ENCODE peak calls at places on chromosome 10, in eight cellular contexts. One of them, this sample, is unnamed.

GRCh38 chr10:13492493-13493180 is 36.2 kb downstream of the BEND7 start:
- DNase-seq in body of pancreas: no peak
- DNase-seq in tibial nerve: no peak
- DNase-seq in IMR-90: no peak
- DNase-seq in K562: no peak
- DNase-seq in suprapubic skin: no peak
- DNase-seq in stomach: no peak
- DNase-seq in transverse colon: no peak
- DNase-seq in this sample: no peak

GRCh38 chr10:87860156-87860795 is 3.1 kb downstream of the KLLN start:
- DNase-seq in body of pancreas: no peak
- DNase-seq in tibial nerve: no peak
- DNase-seq in IMR-90: peak; percentile 69
- DNase-seq in K562: no peak
- DNase-seq in suprapubic skin: no peak
- DNase-seq in stomach: no peak
- DNase-seq in transverse colon: no peak
- DNase-seq in this sample: peak; percentile 55

GRCh38 chr10:113997428-113997827 is 46.2 kb upstream of the ADRB1 start:
- DNase-seq in body of pancreas: peak; percentile 85
- DNase-seq in tibial nerve: no peak
- DNase-seq in IMR-90: no peak
- DNase-seq in K562: no peak
- DNase-seq in suprapubic skin: no peak
- DNase-seq in stomach: no peak
- DNase-seq in transverse colon: peak; percentile 53
- DNase-seq in this sample: peak; percentile 32

GRCh38 chr10:5434017-5434753 is 21.8 kb downstream of the NET1 start:
- DNase-seq in body of pancreas: no peak
- DNase-seq in tibial nerve: no peak
- DNase-seq in IMR-90: peak; percentile 81
- DNase-seq in K562: peak; percentile 27
- DNase-seq in suprapubic skin: no peak
- DNase-seq in stomach: no peak
- DNase-seq in transverse colon: no peak
- DNase-seq in this sample: no peak

GRCh38 chr10:130580975-130581374 is 444.8 kb downstream of the GLRX3 start:
- DNase-seq in body of pancreas: no peak
- DNase-seq in tibial nerve: no peak
- DNase-seq in IMR-90: no peak
- DNase-seq in K562: no peak
- DNase-seq in suprapubic skin: no peak
- DNase-seq in stomach: no peak
- DNase-seq in transverse colon: no peak
- DNase-seq in this sample: peak; percentile 53

GRCh38 chr10:72545511-72545910 is 80.4 kb downstream of the MICU1 start:
- DNase-seq in body of pancreas: no peak
- DNase-seq in tibial nerve: no peak
- DNase-seq in IMR-90: no peak
- DNase-seq in K562: no peak
- DNase-seq in suprapubic skin: no peak
- DNase-seq in stomach: no peak
- DNase-seq in transverse colon: no peak
- DNase-seq in this sample: no peak

GRCh38 chr10:110508806-110509544 is 11.3 kb downstream of the DUSP5 start:
- DNase-seq in body of pancreas: no peak
- DNase-seq in tibial nerve: no peak
- DNase-seq in IMR-90: no peak
- DNase-seq in K562: no peak
- DNase-seq in suprapubic skin: peak; percentile 29
- DNase-seq in stomach: no peak
- DNase-seq in transverse colon: no peak
- DNase-seq in this sample: no peak

GRCh38 chr10:73788864-73789658 is 3.7 kb downstream of the ZSWIM8 start:
- DNase-seq in body of pancreas: no peak
- DNase-seq in tibial nerve: no peak
- DNase-seq in IMR-90: no peak
- DNase-seq in K562: no peak
- DNase-seq in suprapubic skin: no peak
- DNase-seq in stomach: no peak
- DNase-seq in transverse colon: no peak
- DNase-seq in this sample: no peak

GRCh38 chr10:16891375-16892313 is 74.4 kb upstream of the RSU1 start:
- DNase-seq in body of pancreas: peak; percentile 61
- DNase-seq in tibial nerve: peak; percentile 56
- DNase-seq in IMR-90: peak; percentile 82
- DNase-seq in K562: peak; percentile 47
- DNase-seq in suprapubic skin: peak; percentile 84
- DNase-seq in stomach: peak; percentile 29
- DNase-seq in transverse colon: peak; percentile 47
- DNase-seq in this sample: peak; percentile 55

GRCh38 chr10:77506517-77506916 is 131.1 kb downstream of the KCNMA1 start:
- DNase-seq in body of pancreas: no peak
- DNase-seq in tibial nerve: no peak
- DNase-seq in IMR-90: peak; percentile 23
- DNase-seq in K562: no peak
- DNase-seq in suprapubic skin: no peak
- DNase-seq in stomach: no peak
- DNase-seq in transverse colon: no peak
- DNase-seq in this sample: no peak

GRCh38 chr10:69089638-69090599 is 2.0 kb downstream of the SRGN start:
- DNase-seq in body of pancreas: peak; percentile 17
- DNase-seq in tibial nerve: no peak
- DNase-seq in IMR-90: peak; percentile 54
- DNase-seq in K562: no peak
- DNase-seq in suprapubic skin: no peak
- DNase-seq in stomach: peak; percentile 51
- DNase-seq in transverse colon: peak; percentile 61
- DNase-seq in this sample: peak; percentile 24

GRCh38 chr10:69088801-69089501 is 1.0 kb downstream of the SRGN start:
- DNase-seq in body of pancreas: no peak
- DNase-seq in tibial nerve: no peak
- DNase-seq in IMR-90: peak; percentile 52
- DNase-seq in K562: peak; percentile 56
- DNase-seq in suprapubic skin: no peak
- DNase-seq in stomach: no peak
- DNase-seq in transverse colon: no peak
- DNase-seq in this sample: no peak

GRCh38 chr10:69088471-69088769 is 517 bp downstream of the SRGN start:
- DNase-seq in body of pancreas: no peak
- DNase-seq in tibial nerve: no peak
- DNase-seq in IMR-90: no peak
- DNase-seq in K562: no peak
- DNase-seq in suprapubic skin: no peak
- DNase-seq in stomach: no peak
- DNase-seq in transverse colon: no peak
- DNase-seq in this sample: no peak

GRCh38 chr10:69087600-69088470 is at the start of gene SRGN:
- DNase-seq in body of pancreas: peak; percentile 51
- DNase-seq in tibial nerve: peak; percentile 54
- DNase-seq in IMR-90: peak; percentile 62
- DNase-seq in K562: peak; percentile 27
- DNase-seq in suprapubic skin: peak; percentile 83
- DNase-seq in stomach: peak; percentile 70
- DNase-seq in transverse colon: peak; percentile 81
- DNase-seq in this sample: peak; percentile 86

DNA sequence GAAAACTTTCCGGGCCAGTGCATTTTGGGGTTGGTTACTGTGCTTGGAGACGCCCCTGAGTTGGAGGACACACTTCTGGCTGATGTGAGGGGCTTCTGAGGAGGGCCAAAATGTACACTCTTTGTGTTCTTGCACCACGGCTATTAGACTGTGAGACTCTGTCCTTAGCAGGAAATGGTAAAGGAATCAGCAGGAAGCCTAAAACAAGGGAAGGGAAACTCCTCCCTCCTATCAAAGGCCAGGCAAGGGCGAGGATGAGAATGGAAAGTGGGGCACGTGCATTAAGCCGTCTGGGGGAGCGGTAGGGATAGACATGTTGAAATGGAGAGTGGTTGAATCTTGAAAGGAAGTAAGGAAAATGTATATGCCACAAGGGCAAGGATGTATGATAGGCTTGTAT is 1.8 kb upstream of the SRGN start:
- DNase-seq in body of pancreas: no peak
- DNase-seq in tibial nerve: no peak
- DNase-seq in IMR-90: no peak
- DNase-seq in K562: no peak
- DNase-seq in suprapubic skin: no peak
- DNase-seq in stomach: no peak
- DNase-seq in transverse colon: no peak
- DNase-seq in this sample: no peak
- TF ChIP-seq POLR2A in body of pancreas: no peak
- TF ChIP-seq POLR2A in tibial nerve: no peak
- TF ChIP-seq POLR2A in IMR-90: no peak
- TF ChIP-seq POLR2A in K562: peak; percentile 62
- TF ChIP-seq POLR2A in suprapubic skin: no peak
- TF ChIP-seq POLR2A in stomach: no peak
- TF ChIP-seq POLR2A in transverse colon: no peak
- TF ChIP-seq POLR2A in this sample: no peak

GRCh38 chr10:100008142-100008522 is 1.6 kb downstream of the DNMBP start:
- DNase-seq in body of pancreas: no peak
- DNase-seq in tibial nerve: no peak
- DNase-seq in IMR-90: peak; percentile 84
- DNase-seq in K562: no peak
- DNase-seq in suprapubic skin: no peak
- DNase-seq in stomach: no peak
- DNase-seq in transverse colon: no peak
- DNase-seq in this sample: no peak
- H3K4me3 ChIP-seq in body of pancreas: no peak overlapping the region
- H3K4me3 ChIP-seq in tibial nerve: peak overlapping the region; percentile 57
- H3K4me3 ChIP-seq in IMR-90: peak overlapping the region; percentile 70
- H3K4me3 ChIP-seq in K562: peak overlapping the region; percentile 59
- H3K4me3 ChIP-seq in suprapubic skin: peak overlapping the region; percentile 63
- H3K4me3 ChIP-seq in stomach: peak overlapping the region; percentile 70
- H3K4me3 ChIP-seq in transverse colon: peak overlapping the region; percentile 64
- H3K4me3 ChIP-seq in this sample: no peak overlapping the region

GRCh38 chr10:133226251-133226808 is 3.7 kb upstream of the UTF1 start:
- DNase-seq in body of pancreas: no peak
- DNase-seq in tibial nerve: no peak
- DNase-seq in IMR-90: no peak
- DNase-seq in K562: no peak
- DNase-seq in suprapubic skin: no peak
- DNase-seq in stomach: no peak
- DNase-seq in transverse colon: no peak
- DNase-seq in this sample: no peak
- TF ChIP-seq CTCF in body of pancreas: no peak
- TF ChIP-seq CTCF in tibial nerve: no peak
- TF ChIP-seq CTCF in IMR-90: no peak
- TF ChIP-seq CTCF in K562: no peak
- TF ChIP-seq CTCF in suprapubic skin: no peak
- TF ChIP-seq CTCF in stomach: no peak
- TF ChIP-seq CTCF in transverse colon: no peak
- TF ChIP-seq CTCF in this sample: no peak

DNA sequence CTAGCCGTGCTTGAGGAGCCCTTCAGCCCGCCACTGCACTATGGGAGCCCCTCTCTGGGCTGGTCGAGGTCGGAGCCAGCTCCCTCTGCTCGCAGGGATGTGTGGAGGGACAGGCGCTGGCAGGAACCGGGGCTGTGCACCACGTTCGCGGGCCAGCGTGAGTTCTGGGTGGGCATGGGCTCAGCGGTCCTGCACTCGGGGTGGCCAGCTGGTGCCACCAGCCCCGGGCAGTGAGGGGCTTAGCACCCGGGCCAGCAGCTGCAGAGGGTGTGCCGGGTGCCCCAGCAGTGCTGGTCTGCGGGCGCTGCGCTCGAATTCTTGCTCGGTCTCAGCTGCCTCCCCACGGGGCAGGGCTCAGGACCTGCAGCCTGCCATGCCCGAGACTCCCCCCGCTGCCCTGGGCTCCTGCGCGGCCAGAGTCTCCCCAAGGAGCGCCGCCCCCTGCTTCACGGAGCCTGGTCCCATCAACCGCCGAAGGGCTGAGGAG is 90.8 kb upstream of the NRG3 start:
- DNase-seq in body of pancreas: no peak
- DNase-seq in tibial nerve: no peak
- DNase-seq in IMR-90: no peak
- DNase-seq in K562: no peak
- DNase-seq in suprapubic skin: no peak
- DNase-seq in stomach: no peak
- DNase-seq in transverse colon: no peak
- DNase-seq in this sample: no peak
- TF ChIP-seq POLR2A in body of pancreas: no peak
- TF ChIP-seq POLR2A in tibial nerve: no peak
- TF ChIP-seq POLR2A in IMR-90: no peak
- TF ChIP-seq POLR2A in K562: no peak
- TF ChIP-seq POLR2A in suprapubic skin: no peak
- TF ChIP-seq POLR2A in stomach: no peak
- TF ChIP-seq POLR2A in transverse colon: no peak
- TF ChIP-seq POLR2A in this sample: no peak

DNA sequence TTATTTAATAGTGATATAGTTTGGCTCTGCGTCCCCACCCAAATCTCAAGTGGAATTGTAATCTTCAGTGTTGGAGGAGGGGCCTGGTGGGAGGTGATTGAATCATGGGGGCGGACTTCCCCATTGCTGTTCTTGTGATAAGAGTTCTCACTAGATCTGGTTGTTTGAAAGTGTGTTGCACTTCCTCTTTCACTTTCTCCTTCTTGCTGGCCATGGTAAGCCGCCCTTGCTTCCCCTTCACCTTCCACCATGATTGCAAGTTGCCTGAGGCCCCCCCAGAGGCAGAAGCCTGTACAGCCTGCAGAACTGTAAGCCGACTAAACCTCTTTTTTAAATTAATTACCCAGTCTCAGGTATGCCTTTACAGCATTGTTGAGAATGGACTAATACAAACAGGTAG is 101.4 kb downstream of the MTPAP start:
- DNase-seq in body of pancreas: no peak
- DNase-seq in tibial nerve: no peak
- DNase-seq in IMR-90: no peak
- DNase-seq in K562: no peak
- DNase-seq in suprapubic skin: no peak
- DNase-seq in stomach: no peak
- DNase-seq in transverse colon: no peak
- DNase-seq in this sample: no peak
- H3K4me3 ChIP-seq in body of pancreas: no peak overlapping the region
- H3K4me3 ChIP-seq in tibial nerve: no peak overlapping the region
- H3K4me3 ChIP-seq in IMR-90: no peak overlapping the region
- H3K4me3 ChIP-seq in K562: no peak overlapping the region
- H3K4me3 ChIP-seq in suprapubic skin: no peak overlapping the region
- H3K4me3 ChIP-seq in stomach: no peak overlapping the region
- H3K4me3 ChIP-seq in transverse colon: no peak overlapping the region
- H3K4me3 ChIP-seq in this sample: no peak overlapping the region